ENCODE peak calls at places on chromosomes 5 and 9, in eight cellular contexts. R is tibial artery, P is endodermal cell, Z is left ventricle myocardium inferior, W is AG04450, N is WTC11, I is mucosa of descending colon, S is gastrocnemius medialis. T is an unnamed sample.

GRCh38 chr9:113298924-113299770 is 4.0 kb downstream of the RNF183 start:
- DNase-seq in I (no peak), W (no peak), P (no peak), N (peak), Z (no peak), S (no peak), R (no peak), T (no peak)

GRCh38 chr5:79318935-79319614 is 83.1 kb downstream of the JMY start:
- DNase-seq in R (no peak), Z (no peak), I (no peak), W (peak), N (no peak), S (no peak), P (no peak), T (no peak)

GRCh38 chr9:78044189-78044588 is 12.6 kb upstream of the GNAQ start:
- DNase-seq in Z (no peak), N (no peak), R (no peak), I (no peak), S (no peak), W (no peak), P (no peak), T (no peak)

GRCh38 chr5:19739691-19740090 is 248.3 kb downstream of the CDH18 start:
- DNase-seq in R (no peak), Z (no peak), P (no peak), S (no peak), W (no peak), N (no peak), I (no peak), T (no peak)

GRCh38 chr9:107213080-107213479 is 70.0 kb upstream of the RAD23B start:
- DNase-seq in P (no peak), W (no peak), I (no peak), S (no peak), R (no peak), Z (no peak), N (no peak), T (no peak)

GRCh38 chr5:162068412-162068811 is 839 bp downstream of the GABRG2 start:
- DNase-seq in P (peak), R (no peak), W (no peak), N (peak), Z (no peak), I (peak), S (no peak), T (no peak)

GRCh38 chr9:8534828-8535227 is 735.2 kb upstream of the DMAC1 start:
- DNase-seq in W (no peak), S (no peak), Z (no peak), R (no peak), P (no peak), I (no peak), N (no peak), T (no peak)

GRCh38 chr5:58447231-58447630 is 12.7 kb downstream of the PLK2 start:
- DNase-seq in R (no peak), P (no peak), N (no peak), Z (no peak), W (no peak), I (no peak), S (no peak), T (no peak)

GRCh38 chr5:114311943-114312342 is 49.9 kb upstream of the KCNN2 start:
- DNase-seq in S (no peak), I (no peak), P (peak), W (no peak), N (peak), Z (no peak), R (no peak), T (no peak)

GRCh38 chr5:134135091-134135655 is 20.7 kb downstream of the TCF7 start:
- DNase-seq in S (peak), P (peak), Z (peak), I (no peak), W (no peak), R (no peak), N (no peak), T (peak)

GRCh38 chr9:76756273-76756650 is 8.0 kb upstream of the PCA3 start:
- DNase-seq in R (peak), Z (no peak), W (no peak), N (peak), S (peak), I (peak), P (peak), T (no peak)

GRCh38 chr5:104977530-104977929 is 1414.9 kb upstream of the NUDT12 start:
- DNase-seq in P (no peak), I (no peak), N (no peak), W (no peak), Z (no peak), S (no peak), R (no peak), T (no peak)

GRCh38 chr5:39995990-39996389 is 571.2 kb upstream of the DAB2 start:
- DNase-seq in N (no peak), P (no peak), I (no peak), Z (no peak), W (no peak), R (no peak), S (no peak), T (no peak)

GRCh38 chr5:55154893-55155292 is 5.1 kb upstream of the GPX8 start:
- DNase-seq in Z (no peak), S (no peak), I (no peak), W (no peak), P (no peak), N (no peak), R (no peak), T (no peak)

GRCh38 chr9:113995963-113996362 is 82.1 kb downstream of the AMBP start:
- DNase-seq in P (peak), I (no peak), N (no peak), W (no peak), S (no peak), R (no peak), Z (no peak), T (peak)

GRCh38 chr5:144335561-144335960 is 164.9 kb downstream of the KCTD16 start:
- DNase-seq in P (no peak), I (no peak), N (no peak), Z (no peak), R (no peak), W (no peak), S (no peak), T (no peak)

DNA sequence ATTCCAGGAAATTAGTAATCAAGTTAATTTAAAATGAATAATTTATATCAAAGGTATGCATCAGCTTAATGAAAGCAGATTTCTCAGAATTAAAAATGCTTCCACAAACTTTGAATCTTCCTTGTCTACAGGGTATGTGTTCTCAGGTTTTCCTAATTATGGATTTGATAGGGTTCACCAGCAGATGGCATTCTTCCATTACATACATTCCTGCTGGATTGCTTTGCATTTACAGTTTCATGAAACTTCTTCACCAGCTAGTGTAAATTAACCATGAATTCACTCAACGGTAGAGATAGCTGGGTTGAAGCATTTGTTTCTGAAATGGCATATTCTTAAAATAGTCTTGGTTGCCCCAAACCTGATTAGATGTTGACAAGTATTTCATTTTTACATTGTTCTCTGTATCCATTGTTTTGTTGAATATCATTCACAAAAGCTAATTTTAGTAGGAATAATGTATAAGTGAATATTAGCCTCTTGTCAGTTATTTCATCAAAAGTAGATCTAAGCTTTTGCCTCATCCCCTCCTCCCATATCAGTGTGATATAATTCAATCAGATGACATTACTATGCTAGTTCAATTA is 68.7 kb upstream of the WDR41 start:
- DNase-seq in R (no peak), S (no peak), I (no peak), W (peak), Z (no peak), P (no peak), N (no peak), T (no peak)
- TF ChIP-seq CTCF in R (no peak), S (peak), I (no peak), W (peak), Z (peak), P (peak), N (peak), T (no peak)

GRCh38 chr9:120877276-120878034 is 467 bp upstream of the PHF19 start:
- DNase-seq in N (peak), R (peak), S (no peak), W (no peak), P (peak), I (peak), Z (peak), T (peak)
- TF ChIP-seq CTCF in N (no peak), R (peak), S (peak), W (peak), P (no peak), I (no peak), Z (peak), T (no peak)

DNA sequence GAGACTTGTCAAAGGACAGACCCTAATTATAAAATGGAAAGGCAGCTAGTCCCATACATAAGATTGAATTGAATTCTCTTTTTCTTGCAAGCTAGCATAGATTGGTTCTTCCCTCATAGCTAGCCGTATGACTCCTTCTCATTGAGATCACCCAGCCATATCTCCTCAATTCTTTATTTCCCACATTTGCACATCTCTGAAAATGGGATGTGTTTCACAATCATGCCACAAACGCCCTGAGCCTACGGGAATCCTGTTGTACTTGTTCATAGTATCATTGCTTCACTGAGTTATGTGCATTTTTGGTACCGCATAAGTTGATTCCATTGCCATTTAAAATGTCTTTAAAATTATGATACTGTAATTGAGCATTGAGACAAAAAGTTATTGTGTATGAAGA is 90.5 kb downstream of the PCSK1 start:
- DNase-seq in N (no peak), S (no peak), R (no peak), W (no peak), Z (no peak), P (no peak), I (no peak), T (no peak)
- TF ChIP-seq CTCF in N (no peak), S (no peak), R (no peak), W (no peak), Z (no peak), P (no peak), I (no peak), T (no peak)

DNA sequence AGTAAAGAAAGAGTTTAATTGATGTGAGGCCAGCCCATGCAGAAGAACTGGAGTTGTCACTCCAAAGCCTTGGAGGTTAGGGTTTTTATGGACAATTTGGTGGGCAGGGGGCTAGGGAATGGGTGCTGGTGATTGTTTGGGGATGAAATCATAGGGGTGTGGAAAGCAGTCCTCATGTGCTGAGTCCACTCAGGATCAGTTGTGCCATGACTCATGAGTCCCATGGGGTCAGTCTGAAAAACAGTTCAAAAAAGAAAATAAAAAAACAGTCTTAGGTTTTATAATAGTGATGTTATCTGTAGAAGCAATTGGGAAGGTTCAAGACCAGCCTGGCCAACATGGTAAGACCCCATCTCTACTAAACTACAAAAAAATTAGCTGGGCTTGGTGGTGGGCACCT is 162.3 kb downstream of the KDM4C start:
- DNase-seq in S (no peak), R (no peak), N (no peak), I (no peak), Z (no peak), P (no peak), W (no peak), T (no peak)
- TF ChIP-seq CTCF in S (no peak), R (no peak), N (no peak), I (no peak), Z (no peak), P (no peak), W (no peak), T (no peak)

GRCh38 chr9:72332351-72332750 is 32.7 kb downstream of the ZFAND5 start:
- DNase-seq in W (no peak), Z (no peak), S (no peak), N (no peak), I (no peak), R (no peak), P (no peak), T (no peak)

GRCh38 chr9:72337286-72337685 is 27.7 kb downstream of the ZFAND5 start:
- DNase-seq in W (no peak), N (no peak), S (no peak), I (no peak), Z (no peak), P (no peak), R (no peak), T (no peak)

GRCh38 chr9:72338631-72339030 is 26.4 kb downstream of the ZFAND5 start:
- DNase-seq in R (no peak), W (no peak), N (no peak), P (no peak), I (no peak), S (no peak), Z (no peak), T (no peak)

GRCh38 chr9:72334658-72335337 is 30.2 kb downstream of the ZFAND5 start:
- DNase-seq in I (no peak), P (no peak), N (no peak), W (no peak), S (no peak), R (no peak), Z (no peak), T (no peak)

GRCh38 chr9:72333758-72334157 is 31.2 kb downstream of the ZFAND5 start:
- DNase-seq in R (no peak), I (no peak), S (no peak), P (peak), N (peak), W (no peak), Z (no peak), T (no peak)
- TF ChIP-seq CTCF in R (no peak), I (no peak), S (no peak), P (peak), N (peak), W (no peak), Z (no peak), T (no peak)

GRCh38 chr9:124411514-124412227 is 3.6 kb downstream of the PSMB7 start:
- DNase-seq in P (no peak), R (no peak), W (no peak), N (no peak), S (no peak), I (no peak), Z (no peak), T (no peak)
- TF ChIP-seq CTCF in P (no peak), R (no peak), W (no peak), N (no peak), S (no peak), I (no peak), Z (no peak), T (no peak)

GRCh38 chr9:86201474-86202337 is 57.8 kb downstream of the C9orf153 start:
- DNase-seq in N (no peak), I (no peak), Z (no peak), S (no peak), W (no peak), P (no peak), R (no peak), T (no peak)

GRCh38 chr9:86200599-86201162 is 58.8 kb downstream of the C9orf153 start:
- DNase-seq in P (no peak), W (no peak), R (no peak), Z (no peak), N (no peak), I (no peak), S (no peak), T (no peak)

GRCh38 chr9:86207193-86207592 is 52.3 kb downstream of the C9orf153 start:
- DNase-seq in I (no peak), N (no peak), S (no peak), P (no peak), Z (no peak), W (no peak), R (no peak), T (no peak)

GRCh38 chr9:86202338-86202882 is 57.0 kb downstream of the C9orf153 start:
- DNase-seq in P (peak), W (peak), R (no peak), N (peak), S (no peak), I (no peak), Z (no peak), T (no peak)
- TF ChIP-seq CTCF in P (peak), W (peak), R (peak), N (peak), S (peak), I (peak), Z (peak), T (peak)

DNA sequence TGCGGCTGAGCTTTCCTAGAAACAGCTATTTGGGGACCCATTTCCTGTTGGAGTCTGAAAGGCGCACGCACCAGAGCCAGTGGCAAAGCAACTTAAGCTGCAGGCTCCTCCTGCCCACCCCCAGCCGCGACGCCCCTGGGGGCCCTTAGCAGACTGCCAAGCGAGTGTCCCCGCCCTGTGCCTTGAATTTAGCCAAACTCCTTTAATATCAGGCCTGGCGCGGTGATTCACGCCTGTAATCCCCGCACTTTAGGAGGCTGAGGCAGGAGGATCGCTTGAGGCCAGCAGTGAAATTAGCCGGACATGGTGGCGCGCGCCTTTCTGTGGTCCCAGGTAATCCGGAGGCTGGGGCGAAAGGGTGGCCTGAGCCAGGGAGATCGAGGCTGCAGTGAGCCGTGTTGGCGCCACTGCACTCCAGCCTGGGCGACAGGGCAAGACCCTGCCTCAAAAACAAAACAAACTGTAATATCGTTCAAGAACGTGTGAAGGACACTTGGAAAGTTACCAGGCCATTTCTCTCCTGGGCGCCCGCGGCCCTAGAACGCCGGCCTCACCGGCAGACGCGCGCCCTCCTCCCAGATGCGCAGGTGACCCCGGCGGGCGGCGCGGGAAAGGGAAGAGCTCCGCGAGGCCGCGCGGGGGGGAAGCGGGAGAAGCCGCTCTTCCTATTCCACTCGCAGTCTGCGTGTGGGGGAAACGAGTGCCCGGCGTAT is 999 bp upstream of the F2R start:
- DNase-seq in R (no peak), W (no peak), P (peak), Z (peak), I (no peak), S (no peak), N (peak), T (no peak)
- TF ChIP-seq CTCF in R (no peak), W (no peak), P (no peak), Z (no peak), I (no peak), S (no peak), N (no peak), T (no peak)

DNA sequence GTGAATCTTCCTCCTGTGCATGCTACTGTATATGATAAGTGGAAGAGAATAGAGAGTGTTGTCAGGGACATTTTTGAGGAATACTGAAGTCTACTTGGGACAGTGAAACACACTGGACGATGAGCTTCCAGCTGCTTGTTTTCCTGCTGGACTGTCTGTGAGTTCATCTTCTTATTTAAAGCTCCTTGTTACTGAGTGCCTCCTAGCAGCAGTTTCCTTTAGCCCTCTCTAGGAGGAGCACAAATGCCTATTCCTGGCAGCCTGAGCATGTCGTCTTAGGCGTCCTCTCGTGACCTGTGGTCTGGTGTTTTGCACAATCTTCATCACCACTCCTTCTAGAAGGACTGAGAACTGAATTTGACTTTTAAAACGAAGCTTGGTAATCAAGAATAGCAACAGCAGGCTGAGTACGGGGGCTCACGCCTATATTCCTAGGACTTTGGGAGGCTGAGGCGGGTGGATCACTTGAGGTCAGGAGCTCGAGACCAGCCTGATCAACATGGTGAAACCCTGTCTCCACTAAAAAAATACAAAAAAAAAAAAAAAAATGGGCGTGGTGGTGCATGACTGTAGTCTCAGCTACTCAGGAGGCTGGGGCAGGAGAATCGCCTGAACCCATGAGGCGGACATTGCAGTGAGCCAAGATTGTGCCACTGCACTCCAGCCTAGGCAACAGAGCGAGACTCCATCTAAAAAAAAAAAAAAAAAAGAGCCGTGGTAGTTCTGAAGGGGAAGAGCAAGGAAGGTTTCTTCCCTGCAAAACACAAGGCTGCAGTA is 44.0 kb downstream of the ANKRD33B start:
- DNase-seq in W (no peak), N (no peak), P (peak), R (peak), Z (peak), S (peak), I (no peak), T (no peak)
- TF ChIP-seq CTCF in W (peak), N (no peak), P (peak), R (no peak), Z (peak), S (no peak), I (no peak), T (no peak)

T was measured in activated B cell treated with CpG ODN at 0.5 μM for 24 hours.